ENCODE peak calls at places on chromosomes 13 and 19, in six cellular contexts. N, C, F, B, R and H are unnamed samples.

GRCh38 chr19:17394891-17395415 is 957 bp upstream of the CCDC194 start:
- DNase-seq in N (peak; percentile 38), C (peak; percentile 32), F (peak; percentile 38), B (peak; percentile 50), R (no peak), H (no peak)

GRCh38 chr13:111857846-111858560 is 208.9 kb upstream of the SOX1 start:
- DNase-seq in N (no peak), C (no peak), F (no peak), B (no peak), R (no peak), H (no peak)

GRCh38 chr19:7500811-7501450 is 12.1 kb upstream of the PEX11G start:
- DNase-seq in N (no peak), C (no peak), F (peak; percentile 66), B (peak; percentile 83), R (peak; percentile 46), H (no peak)

GRCh38 chr19:33278023-33278402 is 24.3 kb downstream of the CEBPA start:
- DNase-seq in N (no peak), C (no peak), F (no peak), B (no peak), R (no peak), H (no peak)

GRCh38 chr13:33034061-33034460 is 17.8 kb downstream of the KL start:
- DNase-seq in N (no peak), C (no peak), F (no peak), B (no peak), R (no peak), H (no peak)

GRCh38 chr19:44777715-44778347 is at the start of gene CBLC:
- DNase-seq in N (no peak), C (no peak), F (no peak), B (peak; percentile 71), R (no peak), H (no peak)

GRCh38 chr19:12350890-12351197 is 14.6 kb downstream of the ZNF442 start:
- DNase-seq in N (no peak), C (no peak), F (no peak), B (no peak), R (no peak), H (no peak)

GRCh38 chr13:114140131-114140908 is 7.9 kb upstream of the RASA3 start:
- DNase-seq in N (no peak), C (no peak), F (no peak), B (no peak), R (no peak), H (no peak)

GRCh38 chr13:56332671-56333070 is 808.0 kb upstream of the PRR20A start:
- DNase-seq in N (no peak), C (no peak), F (no peak), B (no peak), R (no peak), H (no peak)

GRCh38 chr19:33365676-33366075 is 7.8 kb upstream of the CEBPG start:
- DNase-seq in N (no peak), C (no peak), F (no peak), B (no peak), R (no peak), H (no peak)

GRCh38 chr13:113452942-113453901 is at the start of gene ADPRHL1:
- DNase-seq in N (no peak), C (no peak), F (no peak), B (peak; percentile 42), R (no peak), H (no peak)

GRCh38 chr19:42150353-42150752 is 18.1 kb upstream of the POU2F2 start:
- DNase-seq in N (no peak), C (no peak), F (no peak), B (peak; percentile 51), R (no peak), H (no peak)

GRCh38 chr19:49861127-49861526 is 6.2 kb downstream of the PNKP start:
- DNase-seq in N (no peak), C (no peak), F (peak; percentile 42), B (peak; percentile 46), R (no peak), H (no peak)

GRCh38 chr19:7771072-7771471 is 8.0 kb downstream of the CLEC4M start:
- DNase-seq in N (no peak), C (no peak), F (no peak), B (no peak), R (no peak), H (no peak)

GRCh38 chr19:54253331-54254194 is 3.5 kb downstream of the LILRB5 start:
- DNase-seq in N (no peak), C (no peak), F (no peak), B (no peak), R (no peak), H (no peak)

GRCh38 chr13:96503481-96503880 is 413.6 kb downstream of the HS6ST3 start:
- DNase-seq in N (no peak), C (no peak), F (no peak), B (no peak), R (no peak), H (no peak)

GRCh38 chr13:43397110-43397509 is 373.7 kb downstream of the DNAJC15 start:
- DNase-seq in N (no peak), C (no peak), F (peak; percentile 49), B (no peak), R (no peak), H (no peak)

GRCh38 chr19:43901395-43902390 is 33.4 kb downstream of the ZNF45 start:
- DNase-seq in N (peak; percentile 42), C (no peak), F (peak; percentile 91), B (peak; percentile 79), R (no peak), H (peak; percentile 46)

GRCh38 chr19:32652893-32653625 is 21.9 kb downstream of the ANKRD27 start:
- DNase-seq in N (no peak), C (no peak), F (peak; percentile 65), B (no peak), R (no peak), H (no peak)

GRCh38 chr19:15769586-15769985 is 17.9 kb upstream of the OR10H5 start:
- DNase-seq in N (no peak), C (peak; percentile 10), F (no peak), B (no peak), R (no peak), H (no peak)

GRCh38 chr19:47190167-47190727 is 40.8 kb downstream of the BBC3 start:
- DNase-seq in N (peak; percentile 23), C (peak; percentile 95), F (peak; percentile 92), B (peak; percentile 25), R (no peak), H (no peak)

GRCh38 chr13:34506796-34507195 is 435.3 kb upstream of the NBEA start:
- DNase-seq in N (no peak), C (no peak), F (no peak), B (no peak), R (no peak), H (no peak)